ENCODE peak calls at places on chromosomes 11 and 22, in five cellular contexts. One of them, this sample, is unnamed.

GRCh38 chr11:35593143-35593542 is 25.1 kb upstream of the FJX1 start:
- DNase-seq in tibial artery: no peak
- DNase-seq in AG04450: peak; percentile 55
- DNase-seq in lower leg skin: no peak
- DNase-seq in cardiac fibroblast: peak; percentile 92
- DNase-seq in this sample: peak; percentile 51

GRCh38 chr11:32391965-32392553 is 43.3 kb downstream of the WT1 start:
- DNase-seq in AG04450: peak; percentile 30
- DNase-seq in cardiac fibroblast: peak; percentile 95
- DNase-seq in lower leg skin: no peak
- DNase-seq in tibial artery: no peak
- DNase-seq in this sample: no peak

GRCh38 chr22:18088825-18089568 is 11.2 kb downstream of the PEX26 start:
- DNase-seq in cardiac fibroblast: no peak
- DNase-seq in tibial artery: no peak
- DNase-seq in lower leg skin: peak; percentile 66
- DNase-seq in AG04450: no peak
- DNase-seq in this sample: no peak

GRCh38 chr22:42151924-42152635 is 21.5 kb upstream of the CYP2D6 start:
- DNase-seq in lower leg skin: no peak
- DNase-seq in cardiac fibroblast: no peak
- DNase-seq in tibial artery: no peak
- DNase-seq in AG04450: no peak
- DNase-seq in this sample: no peak

GRCh38 chr11:71336176-71336995 is 84.0 kb upstream of the SHANK2 start:
- DNase-seq in AG04450: no peak
- DNase-seq in cardiac fibroblast: no peak
- DNase-seq in tibial artery: no peak
- DNase-seq in lower leg skin: peak; percentile 60
- DNase-seq in this sample: no peak

GRCh38 chr11:2342557-2342956 is 34.6 kb upstream of the CD81 start:
- DNase-seq in lower leg skin: peak; percentile 25
- DNase-seq in AG04450: no peak
- DNase-seq in cardiac fibroblast: no peak
- DNase-seq in tibial artery: no peak
- DNase-seq in this sample: no peak

GRCh38 chr11:86919557-86920210 is 35.5 kb downstream of the FZD4 start:
- DNase-seq in AG04450: peak; percentile 59
- DNase-seq in tibial artery: peak; percentile 33
- DNase-seq in cardiac fibroblast: peak; percentile 91
- DNase-seq in lower leg skin: no peak
- DNase-seq in this sample: no peak

GRCh38 chr11:880447-880846 is 30.2 kb downstream of the CHID1 start:
- DNase-seq in AG04450: no peak
- DNase-seq in tibial artery: no peak
- DNase-seq in lower leg skin: no peak
- DNase-seq in cardiac fibroblast: no peak
- DNase-seq in this sample: no peak

GRCh38 chr11:73384871-73385692 is 8.9 kb downstream of the RELT start:
- DNase-seq in AG04450: no peak
- DNase-seq in lower leg skin: no peak
- DNase-seq in cardiac fibroblast: no peak
- DNase-seq in tibial artery: peak; percentile 62
- DNase-seq in this sample: peak; percentile 74

GRCh38 chr11:67441082-67441683 is 2.1 kb downstream of the CORO1B start:
- DNase-seq in lower leg skin: no peak
- DNase-seq in AG04450: no peak
- DNase-seq in cardiac fibroblast: no peak
- DNase-seq in tibial artery: no peak
- DNase-seq in this sample: no peak

GRCh38 chr11:115155978-115156377 is 348.2 kb downstream of the CADM1 start:
- DNase-seq in AG04450: no peak
- DNase-seq in tibial artery: no peak
- DNase-seq in lower leg skin: no peak
- DNase-seq in cardiac fibroblast: no peak
- DNase-seq in this sample: no peak

GRCh38 chr11:4607111-4607510 is 920 bp downstream of the TRIM68 start:
- DNase-seq in cardiac fibroblast: peak; percentile 13
- DNase-seq in lower leg skin: no peak
- DNase-seq in AG04450: no peak
- DNase-seq in tibial artery: no peak
- DNase-seq in this sample: no peak

GRCh38 chr11:83816572-83817187 is 530.5 kb upstream of the CCDC90B start:
- DNase-seq in cardiac fibroblast: peak; percentile 49
- DNase-seq in tibial artery: no peak
- DNase-seq in AG04450: no peak
- DNase-seq in lower leg skin: no peak
- DNase-seq in this sample: no peak

GRCh38 chr11:86736303-86737143 is 63.8 kb upstream of the PRSS23 start:
- DNase-seq in tibial artery: no peak
- DNase-seq in AG04450: no peak
- DNase-seq in lower leg skin: no peak
- DNase-seq in cardiac fibroblast: no peak
- DNase-seq in this sample: no peak

GRCh38 chr11:6526411-6527135 is 29.5 kb downstream of the DNHD1 start:
- DNase-seq in lower leg skin: no peak
- DNase-seq in tibial artery: no peak
- DNase-seq in AG04450: no peak
- DNase-seq in cardiac fibroblast: peak; percentile 15
- DNase-seq in this sample: no peak

GRCh38 chr11:72833792-72834501 is 19.7 kb downstream of the ATG16L2 start:
- DNase-seq in cardiac fibroblast: peak; percentile 34
- DNase-seq in tibial artery: no peak
- DNase-seq in lower leg skin: peak; percentile 28
- DNase-seq in AG04450: no peak
- DNase-seq in this sample: no peak

GRCh38 chr22:25555506-25556060 is 8.9 kb upstream of the GRK3 start:
- DNase-seq in cardiac fibroblast: no peak
- DNase-seq in lower leg skin: no peak
- DNase-seq in AG04450: no peak
- DNase-seq in tibial artery: no peak
- DNase-seq in this sample: no peak

GRCh38 chr11:73140213-73141030 is 1.7 kb downstream of the FCHSD2 start:
- DNase-seq in lower leg skin: peak; percentile 85
- DNase-seq in tibial artery: peak; percentile 32
- DNase-seq in cardiac fibroblast: peak; percentile 45
- DNase-seq in AG04450: no peak
- DNase-seq in this sample: peak; percentile 39

GRCh38 chr11:3853935-3854659 is 1.4 kb upstream of the STIM1 start:
- DNase-seq in lower leg skin: peak; percentile 91
- DNase-seq in AG04450: no peak
- DNase-seq in tibial artery: peak; percentile 45
- DNase-seq in cardiac fibroblast: no peak
- DNase-seq in this sample: no peak

GRCh38 chr22:41417622-41418390 is 28.8 kb downstream of the TOB2 start:
- DNase-seq in cardiac fibroblast: peak; percentile 19
- DNase-seq in tibial artery: peak; percentile 94
- DNase-seq in AG04450: no peak
- DNase-seq in lower leg skin: peak; percentile 96
- DNase-seq in this sample: peak; percentile 92

GRCh38 chr11:65651339-65651588 is 11.5 kb downstream of the RELA start:
- DNase-seq in lower leg skin: no peak
- DNase-seq in AG04450: no peak
- DNase-seq in cardiac fibroblast: no peak
- DNase-seq in tibial artery: no peak
- DNase-seq in this sample: no peak

DNA sequence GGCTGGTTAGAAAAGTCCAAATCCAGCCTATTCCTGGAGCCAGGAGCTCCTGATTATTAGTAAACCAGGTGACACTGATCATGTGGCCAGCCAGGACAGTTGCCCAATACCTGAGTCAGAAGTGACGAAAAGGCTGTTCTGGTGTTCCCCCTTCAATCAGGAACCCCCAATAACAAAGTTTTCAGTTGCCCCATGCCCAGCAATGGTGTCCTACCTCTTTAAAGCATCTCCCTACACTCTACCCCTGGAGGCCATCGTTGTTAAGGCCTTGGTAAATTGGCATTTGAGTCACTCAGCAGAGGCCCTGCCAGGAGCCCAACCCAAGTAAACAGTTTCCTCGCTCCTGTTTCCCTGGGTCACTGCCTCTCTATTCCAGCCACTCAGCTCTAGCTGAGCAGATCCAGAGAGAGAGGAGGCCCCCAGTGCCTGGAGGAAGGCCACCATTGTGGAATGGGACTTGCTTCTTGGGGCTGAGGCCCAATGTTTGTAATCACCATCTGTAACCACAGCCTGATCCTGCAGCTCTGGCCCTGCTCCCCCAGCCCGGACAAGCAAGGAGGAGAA is 25.0 kb downstream of the ARHGAP1 start:
- DNase-seq in tibial artery: peak; percentile 84
- DNase-seq in lower leg skin: peak; percentile 92
- DNase-seq in AG04450: no peak
- DNase-seq in cardiac fibroblast: peak; percentile 76
- DNase-seq in this sample: peak; percentile 50
- H3K4me3 ChIP-seq in tibial artery: no peak overlapping the region
- H3K4me3 ChIP-seq in lower leg skin: no peak overlapping the region
- H3K4me3 ChIP-seq in AG04450: no peak overlapping the region
- H3K4me3 ChIP-seq in cardiac fibroblast: no peak overlapping the region
- H3K4me3 ChIP-seq in this sample: no peak overlapping the region

GRCh38 chr11:13776134-13776815 is 107.8 kb downstream of the FAR1 start:
- DNase-seq in tibial artery: no peak
- DNase-seq in cardiac fibroblast: no peak
- DNase-seq in AG04450: no peak
- DNase-seq in lower leg skin: no peak
- DNase-seq in this sample: no peak

GRCh38 chr11:13767461-13767860 is 99.0 kb downstream of the FAR1 start:
- DNase-seq in lower leg skin: no peak
- DNase-seq in cardiac fibroblast: no peak
- DNase-seq in AG04450: no peak
- DNase-seq in tibial artery: no peak
- DNase-seq in this sample: no peak

GRCh38 chr11:13775471-13775870 is 107.0 kb downstream of the FAR1 start:
- DNase-seq in tibial artery: no peak
- DNase-seq in cardiac fibroblast: no peak
- DNase-seq in AG04450: no peak
- DNase-seq in lower leg skin: no peak
- DNase-seq in this sample: no peak

GRCh38 chr11:13769188-13769587 is 100.7 kb downstream of the FAR1 start:
- DNase-seq in AG04450: no peak
- DNase-seq in tibial artery: no peak
- DNase-seq in lower leg skin: no peak
- DNase-seq in cardiac fibroblast: no peak
- DNase-seq in this sample: no peak

DNA sequence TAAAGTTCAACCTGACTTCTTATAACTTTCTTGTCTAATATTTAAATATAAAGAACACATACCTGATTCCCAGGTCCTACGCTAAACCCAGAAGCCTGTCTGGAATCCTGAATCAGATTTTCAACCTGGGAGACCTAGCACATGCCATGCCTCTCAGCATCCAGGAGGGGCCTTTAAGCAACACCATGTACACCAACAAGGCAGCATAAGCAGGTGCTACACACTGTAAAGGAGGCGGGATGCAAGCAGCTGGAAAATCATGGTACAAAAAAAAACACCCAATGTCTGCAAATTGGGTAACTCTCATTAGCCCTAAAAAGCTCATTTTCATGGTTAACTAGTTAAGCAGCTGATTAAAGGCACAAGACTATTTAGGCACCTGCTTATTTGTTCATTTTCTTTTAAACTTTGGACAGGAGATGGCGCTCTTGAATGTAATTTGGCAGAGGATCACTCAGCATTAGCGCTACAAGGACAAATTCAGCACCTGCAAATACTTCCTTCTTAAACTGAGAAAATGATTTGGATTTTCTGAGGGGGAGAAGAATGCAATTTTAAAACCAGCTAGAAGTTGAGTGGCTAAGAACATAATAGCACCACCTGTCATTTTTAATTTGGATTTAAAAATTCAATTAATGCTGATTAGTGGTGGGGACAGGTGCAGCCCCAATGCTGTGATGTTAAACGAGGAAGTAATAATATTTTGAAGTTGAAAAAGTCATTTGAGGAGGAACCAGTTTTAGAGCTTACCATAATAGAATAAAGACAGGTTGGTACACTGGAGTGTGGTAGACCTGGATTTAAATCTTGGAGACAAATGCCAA is 104.0 kb downstream of the FAR1 start:
- DNase-seq in lower leg skin: no peak
- DNase-seq in AG04450: peak; percentile 10
- DNase-seq in cardiac fibroblast: peak; percentile 80
- DNase-seq in tibial artery: no peak
- DNase-seq in this sample: no peak
- TF ChIP-seq CTCF in lower leg skin: no peak
- TF ChIP-seq CTCF in AG04450: peak; percentile 46
- TF ChIP-seq CTCF in cardiac fibroblast: no peak
- TF ChIP-seq CTCF in tibial artery: no peak
- TF ChIP-seq CTCF in this sample: peak; percentile 57

GRCh38 chr22:45212306-45212709 is 28.4 kb downstream of the KIAA0930 start:
- DNase-seq in tibial artery: peak; percentile 84
- DNase-seq in lower leg skin: peak; percentile 95
- DNase-seq in AG04450: peak; percentile 70
- DNase-seq in cardiac fibroblast: peak; percentile 79
- DNase-seq in this sample: peak; percentile 62
- H3K4me3 ChIP-seq in tibial artery: peak overlapping the region; percentile 52
- H3K4me3 ChIP-seq in lower leg skin: no peak overlapping the region
- H3K4me3 ChIP-seq in AG04450: peak overlapping the region; percentile 54
- H3K4me3 ChIP-seq in cardiac fibroblast: peak overlapping the region; percentile 47
- H3K4me3 ChIP-seq in this sample: no peak overlapping the region

GRCh38 chr11:60910711-60911366 is 3.1 kb upstream of the TMEM109 start:
- DNase-seq in AG04450: no peak
- DNase-seq in cardiac fibroblast: no peak
- DNase-seq in tibial artery: no peak
- DNase-seq in lower leg skin: peak; percentile 21
- DNase-seq in this sample: no peak
- TF ChIP-seq CTCF in AG04450: no peak
- TF ChIP-seq CTCF in cardiac fibroblast: no peak
- TF ChIP-seq CTCF in tibial artery: no peak
- TF ChIP-seq CTCF in lower leg skin: no peak
- TF ChIP-seq CTCF in this sample: no peak

DNA sequence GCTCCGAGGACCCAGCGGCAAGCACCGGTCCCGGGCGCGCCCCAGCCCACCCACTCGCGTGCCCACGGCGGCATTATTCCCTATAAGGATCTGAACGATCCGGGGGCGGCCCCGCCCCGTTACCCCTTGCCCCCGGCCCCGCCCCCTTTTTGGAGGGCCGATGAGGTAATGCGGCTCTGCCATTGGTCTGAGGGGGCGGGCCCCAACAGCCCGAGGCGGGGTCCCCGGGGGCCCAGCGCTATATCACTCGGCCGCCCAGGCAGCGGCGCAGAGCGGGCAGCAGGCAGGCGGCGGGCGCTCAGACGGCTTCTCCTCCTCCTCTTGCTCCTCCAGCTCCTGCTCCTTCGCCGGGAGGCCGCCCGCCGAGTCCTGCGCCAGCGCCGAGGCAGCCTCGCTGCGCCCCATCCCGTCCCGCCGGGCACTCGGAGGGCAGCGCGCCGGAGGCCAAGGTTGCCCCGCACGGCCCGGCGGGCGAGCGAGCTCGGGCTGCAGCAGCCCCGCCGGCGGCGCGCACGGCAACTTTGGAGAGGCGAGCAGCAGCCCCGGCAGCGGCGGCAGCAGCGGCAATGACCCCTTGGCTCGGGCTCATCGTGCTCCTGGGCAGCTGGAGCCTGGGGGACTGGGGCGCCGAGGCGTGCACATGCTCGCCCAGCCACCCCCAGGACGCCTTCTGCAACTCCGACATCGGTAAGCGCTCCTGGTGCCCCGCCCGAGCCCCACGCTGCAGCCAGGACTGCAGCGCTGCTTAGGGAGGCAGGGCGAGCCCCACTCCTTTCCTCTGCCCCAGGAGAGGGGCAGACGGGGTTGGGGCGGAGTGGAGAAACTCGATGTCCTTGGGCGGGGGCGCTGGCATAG is at the start of gene TIMP3:
- DNase-seq in lower leg skin: peak; percentile 97
- DNase-seq in cardiac fibroblast: peak; percentile 44
- DNase-seq in AG04450: peak; percentile 73
- DNase-seq in tibial artery: peak; percentile 90
- DNase-seq in this sample: peak; percentile 76
- H3K4me3 ChIP-seq in lower leg skin: peak within 1 kb of the TSS; percentile 68
- H3K4me3 ChIP-seq in cardiac fibroblast: peak within 1 kb of the TSS; percentile 55
- H3K4me3 ChIP-seq in AG04450: peak within 1 kb of the TSS; percentile 97
- H3K4me3 ChIP-seq in tibial artery: peak within 1 kb of the TSS; percentile 81
- H3K4me3 ChIP-seq in this sample: peak within 1 kb of the TSS; percentile 64

This sample was measured in lung.